ENCODE peak calls at places on chromosome 17, in nine cellular contexts. One of them, this sample, is unnamed.

GRCh38 chr17:39099686-39100293 is 51.6 kb downstream of the PLXDC1 start:
- DNase-seq in NCI-H510A treated with DMSO at 0.1 percent for 48 hours: no peak
- DNase-seq in activated T-cell treated with anti-CD3 and anti-CD28 coated beads for 1 hour: no peak
- DNase-seq in CD4-positive, alpha-beta T cell: no peak
- DNase-seq in left ventricle myocardium superior: peak
- DNase-seq in fibroblast of gingiva: peak
- DNase-seq in anterior cingulate cortex: no peak
- DNase-seq in GM10248: no peak
- DNase-seq in pancreas: no peak
- DNase-seq in this sample: no peak

GRCh38 chr17:74873874-74874614 is 1.2 kb upstream of the FDXR start:
- DNase-seq in anterior cingulate cortex: no peak
- DNase-seq in left ventricle myocardium superior: no peak
- DNase-seq in pancreas: no peak
- DNase-seq in NCI-H510A treated with DMSO at 0.1 percent for 48 hours: peak
- DNase-seq in activated T-cell treated with anti-CD3 and anti-CD28 coated beads for 1 hour: no peak
- DNase-seq in fibroblast of gingiva: no peak
- DNase-seq in GM10248: no peak
- DNase-seq in CD4-positive, alpha-beta T cell: no peak
- DNase-seq in this sample: peak

GRCh38 chr17:80724723-80725388 is 180.2 kb downstream of the RPTOR start:
- DNase-seq in NCI-H510A treated with DMSO at 0.1 percent for 48 hours: no peak
- DNase-seq in fibroblast of gingiva: peak
- DNase-seq in left ventricle myocardium superior: no peak
- DNase-seq in activated T-cell treated with anti-CD3 and anti-CD28 coated beads for 1 hour: no peak
- DNase-seq in anterior cingulate cortex: no peak
- DNase-seq in GM10248: no peak
- DNase-seq in CD4-positive, alpha-beta T cell: no peak
- DNase-seq in pancreas: peak
- DNase-seq in this sample: peak

GRCh38 chr17:41474863-41475262 is 6.1 kb downstream of the KRT35 start:
- DNase-seq in pancreas: no peak
- DNase-seq in GM10248: no peak
- DNase-seq in activated T-cell treated with anti-CD3 and anti-CD28 coated beads for 1 hour: no peak
- DNase-seq in CD4-positive, alpha-beta T cell: no peak
- DNase-seq in left ventricle myocardium superior: no peak
- DNase-seq in fibroblast of gingiva: peak
- DNase-seq in anterior cingulate cortex: no peak
- DNase-seq in NCI-H510A treated with DMSO at 0.1 percent for 48 hours: no peak
- DNase-seq in this sample: no peak

GRCh38 chr17:64005734-64006167 is 7.6 kb downstream of the PRR29 start:
- DNase-seq in fibroblast of gingiva: no peak
- DNase-seq in NCI-H510A treated with DMSO at 0.1 percent for 48 hours: peak
- DNase-seq in GM10248: no peak
- DNase-seq in anterior cingulate cortex: no peak
- DNase-seq in activated T-cell treated with anti-CD3 and anti-CD28 coated beads for 1 hour: no peak
- DNase-seq in CD4-positive, alpha-beta T cell: no peak
- DNase-seq in left ventricle myocardium superior: no peak
- DNase-seq in pancreas: no peak
- DNase-seq in this sample: no peak

GRCh38 chr17:68290268-68290954 is 516 bp downstream of the SLC16A6 start:
- DNase-seq in GM10248: peak
- DNase-seq in pancreas: peak
- DNase-seq in anterior cingulate cortex: no peak
- DNase-seq in NCI-H510A treated with DMSO at 0.1 percent for 48 hours: no peak
- DNase-seq in CD4-positive, alpha-beta T cell: peak
- DNase-seq in fibroblast of gingiva: no peak
- DNase-seq in left ventricle myocardium superior: peak
- DNase-seq in activated T-cell treated with anti-CD3 and anti-CD28 coated beads for 1 hour: peak
- DNase-seq in this sample: no peak

GRCh38 chr17:15954222-15954621 is 9.3 kb downstream of the ADORA2B start:
- DNase-seq in GM10248: no peak
- DNase-seq in pancreas: no peak
- DNase-seq in fibroblast of gingiva: peak
- DNase-seq in anterior cingulate cortex: no peak
- DNase-seq in NCI-H510A treated with DMSO at 0.1 percent for 48 hours: no peak
- DNase-seq in left ventricle myocardium superior: no peak
- DNase-seq in activated T-cell treated with anti-CD3 and anti-CD28 coated beads for 1 hour: no peak
- DNase-seq in CD4-positive, alpha-beta T cell: no peak
- DNase-seq in this sample: peak

GRCh38 chr17:39573447-39574298 is 34.0 kb downstream of the NEUROD2 start:
- DNase-seq in NCI-H510A treated with DMSO at 0.1 percent for 48 hours: peak
- DNase-seq in anterior cingulate cortex: peak
- DNase-seq in fibroblast of gingiva: peak
- DNase-seq in CD4-positive, alpha-beta T cell: peak
- DNase-seq in pancreas: peak
- DNase-seq in GM10248: peak
- DNase-seq in activated T-cell treated with anti-CD3 and anti-CD28 coated beads for 1 hour: no peak
- DNase-seq in left ventricle myocardium superior: peak
- DNase-seq in this sample: peak

GRCh38 chr17:50660887-50661345 is 26.2 kb downstream of the ABCC3 start:
- DNase-seq in anterior cingulate cortex: no peak
- DNase-seq in left ventricle myocardium superior: no peak
- DNase-seq in GM10248: no peak
- DNase-seq in CD4-positive, alpha-beta T cell: no peak
- DNase-seq in fibroblast of gingiva: no peak
- DNase-seq in pancreas: peak
- DNase-seq in NCI-H510A treated with DMSO at 0.1 percent for 48 hours: no peak
- DNase-seq in activated T-cell treated with anti-CD3 and anti-CD28 coated beads for 1 hour: no peak
- DNase-seq in this sample: no peak

GRCh38 chr17:14197582-14197981 is 39.1 kb downstream of the CDRT15 start:
- DNase-seq in fibroblast of gingiva: no peak
- DNase-seq in CD4-positive, alpha-beta T cell: peak
- DNase-seq in anterior cingulate cortex: no peak
- DNase-seq in GM10248: no peak
- DNase-seq in pancreas: no peak
- DNase-seq in NCI-H510A treated with DMSO at 0.1 percent for 48 hours: no peak
- DNase-seq in left ventricle myocardium superior: peak
- DNase-seq in activated T-cell treated with anti-CD3 and anti-CD28 coated beads for 1 hour: peak
- DNase-seq in this sample: no peak

GRCh38 chr17:27624555-27624954 is 6.4 kb upstream of the LGALS9 start:
- DNase-seq in GM10248: no peak
- DNase-seq in left ventricle myocardium superior: no peak
- DNase-seq in NCI-H510A treated with DMSO at 0.1 percent for 48 hours: no peak
- DNase-seq in activated T-cell treated with anti-CD3 and anti-CD28 coated beads for 1 hour: no peak
- DNase-seq in fibroblast of gingiva: no peak
- DNase-seq in anterior cingulate cortex: no peak
- DNase-seq in pancreas: no peak
- DNase-seq in CD4-positive, alpha-beta T cell: no peak
- DNase-seq in this sample: no peak

GRCh38 chr17:7589891-7590611 is at the start of gene SOX15:
- DNase-seq in CD4-positive, alpha-beta T cell: no peak
- DNase-seq in NCI-H510A treated with DMSO at 0.1 percent for 48 hours: no peak
- DNase-seq in GM10248: no peak
- DNase-seq in anterior cingulate cortex: no peak
- DNase-seq in pancreas: no peak
- DNase-seq in fibroblast of gingiva: no peak
- DNase-seq in left ventricle myocardium superior: no peak
- DNase-seq in activated T-cell treated with anti-CD3 and anti-CD28 coated beads for 1 hour: no peak
- DNase-seq in this sample: no peak

GRCh38 chr17:64565563-64565962 is 58.8 kb downstream of the CEP95 start:
- DNase-seq in CD4-positive, alpha-beta T cell: no peak
- DNase-seq in activated T-cell treated with anti-CD3 and anti-CD28 coated beads for 1 hour: no peak
- DNase-seq in pancreas: no peak
- DNase-seq in fibroblast of gingiva: no peak
- DNase-seq in anterior cingulate cortex: no peak
- DNase-seq in NCI-H510A treated with DMSO at 0.1 percent for 48 hours: no peak
- DNase-seq in left ventricle myocardium superior: no peak
- DNase-seq in GM10248: no peak
- DNase-seq in this sample: no peak

GRCh38 chr17:29709861-29710849 is 87.4 kb upstream of the CORO6 start:
- DNase-seq in NCI-H510A treated with DMSO at 0.1 percent for 48 hours: no peak
- DNase-seq in left ventricle myocardium superior: no peak
- DNase-seq in activated T-cell treated with anti-CD3 and anti-CD28 coated beads for 1 hour: no peak
- DNase-seq in pancreas: no peak
- DNase-seq in fibroblast of gingiva: peak
- DNase-seq in anterior cingulate cortex: no peak
- DNase-seq in GM10248: no peak
- DNase-seq in CD4-positive, alpha-beta T cell: no peak
- DNase-seq in this sample: no peak

GRCh38 chr17:8121531-8122390 is 2.1 kb downstream of the HES7 start:
- DNase-seq in fibroblast of gingiva: peak
- DNase-seq in left ventricle myocardium superior: peak
- DNase-seq in anterior cingulate cortex: peak
- DNase-seq in pancreas: peak
- DNase-seq in NCI-H510A treated with DMSO at 0.1 percent for 48 hours: peak
- DNase-seq in CD4-positive, alpha-beta T cell: peak
- DNase-seq in GM10248: peak
- DNase-seq in activated T-cell treated with anti-CD3 and anti-CD28 coated beads for 1 hour: no peak
- DNase-seq in this sample: peak

GRCh38 chr17:46819906-46820351 is 1.4 kb upstream of the WNT3 start:
- DNase-seq in GM10248: no peak
- DNase-seq in pancreas: no peak
- DNase-seq in left ventricle myocardium superior: no peak
- DNase-seq in CD4-positive, alpha-beta T cell: no peak
- DNase-seq in anterior cingulate cortex: no peak
- DNase-seq in activated T-cell treated with anti-CD3 and anti-CD28 coated beads for 1 hour: no peak
- DNase-seq in NCI-H510A treated with DMSO at 0.1 percent for 48 hours: no peak
- DNase-seq in fibroblast of gingiva: no peak
- DNase-seq in this sample: no peak

GRCh38 chr17:50818266-50818665 is 17.1 kb upstream of the WFIKKN2 start:
- DNase-seq in activated T-cell treated with anti-CD3 and anti-CD28 coated beads for 1 hour: no peak
- DNase-seq in fibroblast of gingiva: no peak
- DNase-seq in GM10248: no peak
- DNase-seq in pancreas: no peak
- DNase-seq in anterior cingulate cortex: no peak
- DNase-seq in CD4-positive, alpha-beta T cell: no peak
- DNase-seq in NCI-H510A treated with DMSO at 0.1 percent for 48 hours: no peak
- DNase-seq in left ventricle myocardium superior: no peak
- DNase-seq in this sample: no peak

GRCh38 chr17:1271441-1271840 is 1.2 kb downstream of the BHLHA9 start:
- DNase-seq in fibroblast of gingiva: no peak
- DNase-seq in NCI-H510A treated with DMSO at 0.1 percent for 48 hours: no peak
- DNase-seq in GM10248: no peak
- DNase-seq in left ventricle myocardium superior: no peak
- DNase-seq in pancreas: no peak
- DNase-seq in activated T-cell treated with anti-CD3 and anti-CD28 coated beads for 1 hour: no peak
- DNase-seq in anterior cingulate cortex: no peak
- DNase-seq in CD4-positive, alpha-beta T cell: no peak
- DNase-seq in this sample: no peak

GRCh38 chr17:39385040-39385439 is 16.4 kb downstream of the FBXL20 start:
- DNase-seq in left ventricle myocardium superior: no peak
- DNase-seq in NCI-H510A treated with DMSO at 0.1 percent for 48 hours: no peak
- DNase-seq in pancreas: no peak
- DNase-seq in activated T-cell treated with anti-CD3 and anti-CD28 coated beads for 1 hour: no peak
- DNase-seq in GM10248: no peak
- DNase-seq in fibroblast of gingiva: no peak
- DNase-seq in CD4-positive, alpha-beta T cell: no peak
- DNase-seq in anterior cingulate cortex: no peak
- DNase-seq in this sample: no peak

GRCh38 chr17:74161501-74161850 is 42.0 kb upstream of the RPL38 start:
- DNase-seq in fibroblast of gingiva: no peak
- DNase-seq in GM10248: no peak
- DNase-seq in activated T-cell treated with anti-CD3 and anti-CD28 coated beads for 1 hour: no peak
- DNase-seq in anterior cingulate cortex: no peak
- DNase-seq in left ventricle myocardium superior: no peak
- DNase-seq in pancreas: no peak
- DNase-seq in NCI-H510A treated with DMSO at 0.1 percent for 48 hours: no peak
- DNase-seq in CD4-positive, alpha-beta T cell: no peak
- DNase-seq in this sample: no peak

GRCh38 chr17:233473-233941 is 52.1 kb upstream of the DOC2B start:
- DNase-seq in activated T-cell treated with anti-CD3 and anti-CD28 coated beads for 1 hour: no peak
- DNase-seq in GM10248: peak
- DNase-seq in fibroblast of gingiva: no peak
- DNase-seq in NCI-H510A treated with DMSO at 0.1 percent for 48 hours: no peak
- DNase-seq in anterior cingulate cortex: no peak
- DNase-seq in left ventricle myocardium superior: no peak
- DNase-seq in CD4-positive, alpha-beta T cell: no peak
- DNase-seq in pancreas: peak
- DNase-seq in this sample: no peak

GRCh38 chr17:9192010-9192409 is 170.7 kb downstream of the NTN1 start:
- DNase-seq in fibroblast of gingiva: no peak
- DNase-seq in CD4-positive, alpha-beta T cell: no peak
- DNase-seq in activated T-cell treated with anti-CD3 and anti-CD28 coated beads for 1 hour: no peak
- DNase-seq in GM10248: no peak
- DNase-seq in pancreas: no peak
- DNase-seq in NCI-H510A treated with DMSO at 0.1 percent for 48 hours: no peak
- DNase-seq in anterior cingulate cortex: no peak
- DNase-seq in left ventricle myocardium superior: no peak
- DNase-seq in this sample: no peak

GRCh38 chr17:76125922-76126321 is 15.1 kb downstream of the FOXJ1 start:
- DNase-seq in GM10248: no peak
- DNase-seq in activated T-cell treated with anti-CD3 and anti-CD28 coated beads for 1 hour: no peak
- DNase-seq in fibroblast of gingiva: no peak
- DNase-seq in NCI-H510A treated with DMSO at 0.1 percent for 48 hours: no peak
- DNase-seq in pancreas: no peak
- DNase-seq in left ventricle myocardium superior: no peak
- DNase-seq in anterior cingulate cortex: no peak
- DNase-seq in CD4-positive, alpha-beta T cell: no peak
- DNase-seq in this sample: no peak

GRCh38 chr17:18184143-18185007 is 747 bp downstream of the ALKBH5 start:
- DNase-seq in pancreas: peak
- DNase-seq in NCI-H510A treated with DMSO at 0.1 percent for 48 hours: no peak
- DNase-seq in left ventricle myocardium superior: peak
- DNase-seq in fibroblast of gingiva: peak
- DNase-seq in GM10248: peak
- DNase-seq in CD4-positive, alpha-beta T cell: peak
- DNase-seq in anterior cingulate cortex: peak
- DNase-seq in activated T-cell treated with anti-CD3 and anti-CD28 coated beads for 1 hour: peak
- DNase-seq in this sample: peak

GRCh38 chr17:41672153-41672552 is 16.5 kb upstream of the EIF1 start:
- DNase-seq in left ventricle myocardium superior: no peak
- DNase-seq in GM10248: no peak
- DNase-seq in activated T-cell treated with anti-CD3 and anti-CD28 coated beads for 1 hour: no peak
- DNase-seq in CD4-positive, alpha-beta T cell: no peak
- DNase-seq in fibroblast of gingiva: no peak
- DNase-seq in NCI-H510A treated with DMSO at 0.1 percent for 48 hours: no peak
- DNase-seq in anterior cingulate cortex: no peak
- DNase-seq in pancreas: no peak
- DNase-seq in this sample: no peak

GRCh38 chr17:20174588-20175265 is 165.6 kb downstream of the SPECC1 start:
- DNase-seq in pancreas: no peak
- DNase-seq in left ventricle myocardium superior: no peak
- DNase-seq in activated T-cell treated with anti-CD3 and anti-CD28 coated beads for 1 hour: no peak
- DNase-seq in anterior cingulate cortex: no peak
- DNase-seq in CD4-positive, alpha-beta T cell: no peak
- DNase-seq in fibroblast of gingiva: no peak
- DNase-seq in GM10248: no peak
- DNase-seq in NCI-H510A treated with DMSO at 0.1 percent for 48 hours: no peak
- DNase-seq in this sample: no peak

GRCh38 chr17:65572581-65573282 is 11.3 kb upstream of the AXIN2 start:
- DNase-seq in pancreas: no peak
- DNase-seq in anterior cingulate cortex: no peak
- DNase-seq in activated T-cell treated with anti-CD3 and anti-CD28 coated beads for 1 hour: no peak
- DNase-seq in CD4-positive, alpha-beta T cell: no peak
- DNase-seq in left ventricle myocardium superior: no peak
- DNase-seq in fibroblast of gingiva: no peak
- DNase-seq in NCI-H510A treated with DMSO at 0.1 percent for 48 hours: no peak
- DNase-seq in GM10248: no peak
- DNase-seq in this sample: no peak

GRCh38 chr17:48825446-48826381 is 5.1 kb upstream of the CALCOCO2 start:
- DNase-seq in NCI-H510A treated with DMSO at 0.1 percent for 48 hours: no peak
- DNase-seq in pancreas: no peak
- DNase-seq in anterior cingulate cortex: no peak
- DNase-seq in left ventricle myocardium superior: no peak
- DNase-seq in GM10248: no peak
- DNase-seq in activated T-cell treated with anti-CD3 and anti-CD28 coated beads for 1 hour: no peak
- DNase-seq in fibroblast of gingiva: no peak
- DNase-seq in CD4-positive, alpha-beta T cell: no peak
- DNase-seq in this sample: no peak

GRCh38 chr17:41767324-41768042 is 19.0 kb downstream of the JUP start:
- DNase-seq in anterior cingulate cortex: no peak
- DNase-seq in NCI-H510A treated with DMSO at 0.1 percent for 48 hours: no peak
- DNase-seq in activated T-cell treated with anti-CD3 and anti-CD28 coated beads for 1 hour: no peak
- DNase-seq in left ventricle myocardium superior: no peak
- DNase-seq in pancreas: no peak
- DNase-seq in CD4-positive, alpha-beta T cell: no peak
- DNase-seq in GM10248: no peak
- DNase-seq in fibroblast of gingiva: no peak
- DNase-seq in this sample: no peak

GRCh38 chr17:17792551-17793377 is 44.0 kb downstream of the SREBF1 start:
- DNase-seq in fibroblast of gingiva: no peak
- DNase-seq in left ventricle myocardium superior: peak
- DNase-seq in pancreas: peak
- DNase-seq in GM10248: peak
- DNase-seq in activated T-cell treated with anti-CD3 and anti-CD28 coated beads for 1 hour: peak
- DNase-seq in CD4-positive, alpha-beta T cell: peak
- DNase-seq in anterior cingulate cortex: peak
- DNase-seq in NCI-H510A treated with DMSO at 0.1 percent for 48 hours: no peak
- DNase-seq in this sample: no peak

GRCh38 chr17:39736319-39737165 is 1.2 kb upstream of the GRB7 start:
- DNase-seq in left ventricle myocardium superior: no peak
- DNase-seq in fibroblast of gingiva: no peak
- DNase-seq in CD4-positive, alpha-beta T cell: no peak
- DNase-seq in GM10248: no peak
- DNase-seq in anterior cingulate cortex: no peak
- DNase-seq in activated T-cell treated with anti-CD3 and anti-CD28 coated beads for 1 hour: no peak
- DNase-seq in pancreas: peak
- DNase-seq in NCI-H510A treated with DMSO at 0.1 percent for 48 hours: peak
- DNase-seq in this sample: no peak